ENCODE peak calls at places on chromosomes 2 and 18, in five cellular contexts. F is CD8-positive, alpha-beta T cell; G is PC-3; X is Caco-2; M is upper lobe of right lung. S is an unnamed sample. For H3K36me3, the result is how much of the 10 kb centered on the place peaks cover.

GRCh38 chr18:78479443-78479842 is 500.2 kb upstream of the SALL3 start:
- DNase-seq in F (no peak), G (no peak), X (no peak), M (no peak), S (no peak)

GRCh38 chr2:203656522-203657287 is 49.7 kb upstream of the CD28 start:
- DNase-seq in F (no peak), G (no peak), X (peak), M (peak), S (no peak)

GRCh38 chr2:9108210-9108967 is 98.2 kb upstream of the ASAP2 start:
- DNase-seq in F (no peak), G (no peak), X (peak), M (no peak), S (no peak)

GRCh38 chr18:64488698-64489097 is 339.8 kb upstream of the LINC00305 start:
- DNase-seq in F (no peak), G (no peak), X (no peak), M (no peak), S (no peak)

GRCh38 chr18:35918564-35918963 is 53.9 kb upstream of the RMP24 start:
- DNase-seq in F (no peak), G (no peak), X (no peak), M (no peak), S (no peak)

GRCh38 chr18:70284976-70285610 is 3.8 kb upstream of the SOCS6 start:
- DNase-seq in F (no peak), G (no peak), X (no peak), M (no peak), S (no peak)

GRCh38 chr2:117551858-117552257 is 262.6 kb upstream of the DDX18 start:
- DNase-seq in F (no peak), G (no peak), X (peak), M (no peak), S (no peak)

GRCh38 chr2:64913357-64913869 is 75.8 kb upstream of the SLC1A4 start:
- DNase-seq in F (peak), G (peak), X (peak), M (no peak), S (no peak)

GRCh38 chr18:70207181-70207580 is 1.7 kb upstream of the RTTN start:
- DNase-seq in F (no peak), G (no peak), X (no peak), M (no peak), S (no peak)

GRCh38 chr2:10688921-10689807 is 611 bp downstream of the NOL10 start:
- DNase-seq in F (no peak), G (no peak), X (no peak), M (no peak), S (no peak)

GRCh38 chr2:78201064-78201575 is 678.9 kb upstream of the LRRTM4 start:
- DNase-seq in F (no peak), G (no peak), X (no peak), M (no peak), S (no peak)

GRCh38 chr2:20343128-20343527 is 7.5 kb downstream of the PUM2 start:
- DNase-seq in F (no peak), G (no peak), X (no peak), M (no peak), S (no peak)

GRCh38 chr18:48715651-48716354 is 177.0 kb downstream of the CTIF start:
- DNase-seq in F (no peak), G (no peak), X (no peak), M (peak), S (no peak)

GRCh38 chr2:63544017-63544627 is 44.2 kb downstream of the WDPCP start:
- DNase-seq in F (no peak), G (peak), X (no peak), M (no peak), S (no peak)

GRCh38 chr2:36408198-36408703 is 52.7 kb downstream of the CRIM1 start:
- DNase-seq in F (no peak), G (no peak), X (no peak), M (no peak), S (no peak)

GRCh38 chr2:36407403-36407802 is 51.8 kb downstream of the CRIM1 start:
- DNase-seq in F (no peak), G (no peak), X (no peak), M (no peak), S (no peak)

GRCh38 chr2:36410681-36411080 is 55.1 kb downstream of the CRIM1 start:
- DNase-seq in F (no peak), G (no peak), X (no peak), M (no peak), S (no peak)

GRCh38 chr2:36411962-36412444 is 56.4 kb downstream of the CRIM1 start:
- DNase-seq in F (no peak), G (no peak), X (no peak), M (no peak), S (no peak)

GRCh38 chr2:36409971-36410370 is 54.4 kb downstream of the CRIM1 start:
- DNase-seq in F (no peak), G (no peak), X (no peak), M (no peak), S (no peak)
- H3K36me3 ChIP-seq in F (under half), G (under half), X (under half), M (under half), S (under half)

GRCh38 chr2:233847248-233847898 is 7.0 kb downstream of the HJURP start:
- DNase-seq in F (no peak), G (no peak), X (no peak), M (peak), S (no peak)

GRCh38 chr2:233846387-233847247 is 7.7 kb downstream of the HJURP start:
- DNase-seq in F (no peak), G (no peak), X (no peak), M (peak), S (no peak)

GRCh38 chr2:233849607-233850271 is 4.6 kb downstream of the HJURP start:
- DNase-seq in F (no peak), G (no peak), X (no peak), M (no peak), S (no peak)

GRCh38 chr2:233850745-233851144 is 3.6 kb downstream of the HJURP start:
- DNase-seq in F (no peak), G (no peak), X (no peak), M (no peak), S (no peak)

DNA sequence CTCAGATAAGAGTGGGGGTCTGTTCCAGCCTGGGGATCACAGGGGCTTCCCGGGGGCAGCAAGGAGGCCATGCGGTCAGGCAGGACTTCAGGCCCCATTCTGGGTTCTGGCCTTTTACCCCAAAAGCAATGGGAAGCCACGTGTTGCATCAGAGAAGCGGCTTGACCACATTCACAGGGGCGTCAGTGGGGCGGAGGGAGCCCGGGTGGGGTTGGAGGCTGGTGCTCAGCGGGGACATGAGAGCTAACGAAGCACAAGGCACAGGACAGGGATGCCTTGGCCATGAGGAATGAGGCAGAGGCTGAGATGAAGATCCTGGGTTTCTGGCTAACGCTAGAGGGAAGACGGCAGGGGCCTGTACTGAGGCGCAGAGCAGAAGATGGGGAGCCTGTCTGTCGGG is 6.1 kb downstream of the HJURP start:
- DNase-seq in F (no peak), G (no peak), X (no peak), M (no peak), S (no peak)
- H3K36me3 ChIP-seq in F (under half), G (half or more), X (under half), M (under half), S (half or more)

GRCh38 chr18:10477121-10477862 is 22.9 kb downstream of the APCDD1 start:
- DNase-seq in F (no peak), G (no peak), X (no peak), M (no peak), S (no peak)

GRCh38 chr18:10474309-10474708 is 19.9 kb downstream of the APCDD1 start:
- DNase-seq in F (no peak), G (no peak), X (no peak), M (no peak), S (no peak)

GRCh38 chr18:10476430-10476829 is 22.0 kb downstream of the APCDD1 start:
- DNase-seq in F (no peak), G (no peak), X (no peak), M (no peak), S (no peak)

GRCh38 chr18:10477863-10478260 is 23.4 kb downstream of the APCDD1 start:
- DNase-seq in F (no peak), G (no peak), X (no peak), M (no peak), S (no peak)

GRCh38 chr18:10475633-10476388 is 21.4 kb downstream of the APCDD1 start:
- DNase-seq in F (no peak), G (no peak), X (no peak), M (no peak), S (no peak)
- H3K36me3 ChIP-seq in F (under half), G (under half), X (under half), M (under half), S (under half)

DNA sequence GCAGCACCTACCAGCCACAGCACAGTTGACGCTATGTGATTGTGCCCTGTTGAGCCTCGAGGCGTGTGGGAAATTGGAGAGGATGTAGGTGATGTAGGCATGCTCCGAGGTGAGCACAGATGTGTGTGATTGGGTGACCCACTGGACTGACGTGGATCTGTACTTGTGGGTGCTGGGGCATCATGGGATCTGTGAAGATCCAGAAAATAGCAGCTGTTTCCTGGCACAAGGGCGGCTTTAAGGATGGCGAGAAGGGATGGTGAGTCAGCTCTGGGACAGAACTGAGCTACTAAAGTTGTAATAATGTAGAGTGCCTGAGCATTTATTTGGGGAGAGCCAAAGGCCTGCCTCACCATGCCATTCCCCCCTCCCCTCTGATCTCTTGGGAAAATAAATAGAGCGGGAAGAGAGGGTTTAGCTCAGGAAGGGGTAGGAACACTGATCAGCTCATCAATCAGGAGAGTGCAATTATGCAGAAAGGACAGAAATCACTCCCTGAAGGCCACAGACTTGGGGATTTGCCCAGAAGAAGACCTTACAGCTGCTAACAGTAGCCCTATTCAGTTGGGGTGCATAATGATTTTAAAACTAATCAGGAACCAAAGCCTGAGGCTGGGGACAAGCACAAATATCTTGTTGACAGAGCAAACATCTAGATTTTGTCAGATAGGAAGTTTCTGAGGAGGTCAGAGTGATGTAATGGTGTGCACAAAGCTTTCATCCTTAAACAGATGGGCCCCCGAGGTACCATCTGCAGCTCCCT is 30.2 kb downstream of the TANC1 start:
- DNase-seq in F (no peak), G (no peak), X (no peak), M (no peak), S (no peak)
- H3K36me3 ChIP-seq in F (under half), G (under half), X (under half), M (under half), S (under half)

GRCh38 chr2:135174802-135175093 is 122.7 kb downstream of the RAB3GAP1 start:
- DNase-seq in F (no peak), G (no peak), X (no peak), M (no peak), S (no peak)
- H3K36me3 ChIP-seq in F (under half), G (under half), X (under half), M (under half), S (under half)

GRCh38 chr2:219378167-219378851 is 9.4 kb downstream of the DNPEP start:
- DNase-seq in F (no peak), G (no peak), X (no peak), M (no peak), S (no peak)

GRCh38 chr2:219384083-219384713 is 3.5 kb downstream of the DNPEP start:
- DNase-seq in F (no peak), G (no peak), X (no peak), M (peak), S (no peak)

GRCh38 chr2:219380926-219381325 is 6.8 kb downstream of the DNPEP start:
- DNase-seq in F (no peak), G (no peak), X (no peak), M (no peak), S (no peak)

GRCh38 chr2:219384872-219385271 is 2.8 kb downstream of the DNPEP start:
- DNase-seq in F (no peak), G (no peak), X (no peak), M (peak), S (no peak)

DNA sequence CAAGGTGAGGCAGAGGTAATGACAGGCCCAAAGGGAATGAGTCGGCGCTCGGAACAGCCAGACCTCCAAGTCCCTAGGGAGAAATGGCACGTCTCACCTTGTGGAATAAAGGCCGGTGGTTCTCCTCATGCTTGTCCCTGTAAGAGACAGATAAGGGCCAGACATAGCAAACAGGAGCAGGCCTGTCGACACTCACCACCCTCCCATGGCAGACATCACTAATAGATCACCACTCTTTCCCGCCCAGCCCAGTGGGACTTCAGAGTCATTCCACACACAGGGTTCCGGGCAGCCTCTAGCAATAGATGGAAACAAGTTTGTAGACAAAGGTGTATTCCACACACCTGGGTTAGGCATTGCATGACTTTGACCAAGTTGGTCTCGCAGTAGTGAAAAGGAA is 6.3 kb downstream of the DNPEP start:
- DNase-seq in F (no peak), G (no peak), X (no peak), M (no peak), S (no peak)
- H3K36me3 ChIP-seq in F (under half), G (under half), X (under half), M (half or more), S (under half)

DNA sequence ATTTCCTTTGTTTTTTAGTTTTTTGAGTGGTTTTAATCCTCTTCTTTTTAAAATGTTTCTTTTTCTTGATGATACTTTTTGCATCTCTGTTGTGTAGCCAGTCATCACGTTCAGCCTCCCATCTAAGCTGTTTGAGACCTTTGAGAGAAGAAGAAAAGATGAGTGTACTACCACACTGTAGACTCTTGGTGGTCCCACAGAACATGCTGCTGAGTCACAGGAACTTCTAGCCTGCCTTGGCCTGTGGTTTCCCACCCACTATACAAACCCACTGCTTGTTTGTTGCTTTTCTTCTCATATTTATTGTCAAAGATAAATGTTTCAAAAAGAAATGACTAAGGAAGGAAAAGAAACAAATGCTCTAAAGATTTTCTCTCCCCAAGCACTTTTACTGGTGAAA is 5.5 kb downstream of the CEBPZOS start:
- DNase-seq in F (peak), G (no peak), X (no peak), M (no peak), S (no peak)
- H3K36me3 ChIP-seq in F (under half), G (half or more), X (under half), M (half or more), S (under half)